ENCODE peak calls at places on chromosomes 1 and 21, in five cellular contexts. K, L, H, D and Y are unnamed samples.

GRCh38 chr1:34296059-34296458 is 119.4 kb downstream of the C1orf94 start:
- DNase-seq in K (no peak), L (no peak), D (no peak), H (no peak), Y (no peak)

GRCh38 chr1:18794066-18794465 is 65.4 kb downstream of the TAS1R2 start:
- DNase-seq in K (peak; percentile 79), D (no peak), H (no peak), L (no peak), Y (no peak)

GRCh38 chr1:15949453-15950245 is 26.3 kb downstream of the ZBTB17 start:
- DNase-seq in H (peak; percentile 99), K (peak; percentile 56), D (peak; percentile 83), L (peak; percentile 96), Y (peak; percentile 61)

GRCh38 chr21:34606621-34607020 is 8.3 kb downstream of the RCAN1 start:
- DNase-seq in K (no peak), H (no peak), D (no peak), L (no peak), Y (no peak)

GRCh38 chr1:43938892-43939587 is 5.4 kb downstream of the ARTN start:
- DNase-seq in D (peak; percentile 44), K (no peak), H (no peak), L (no peak), Y (no peak)

GRCh38 chr1:170533331-170533730 is 1.4 kb downstream of the GORAB start:
- DNase-seq in H (peak; percentile 45), K (no peak), D (no peak), L (no peak), Y (no peak)

GRCh38 chr1:117564227-117565082 is 41.4 kb upstream of the TENT5C start:
- DNase-seq in L (no peak), D (no peak), K (no peak), H (no peak), Y (no peak)

GRCh38 chr1:151002006-151002405 is 4.7 kb downstream of the MINDY1 start:
- DNase-seq in L (no peak), K (no peak), D (no peak), H (no peak), Y (no peak)

GRCh38 chr1:56477164-56478111 is 101.9 kb downstream of the PLPP3 start:
- DNase-seq in H (no peak), K (no peak), D (peak; percentile 80), L (no peak), Y (peak; percentile 52)

GRCh38 chr1:205274041-205274691 is 46.4 kb downstream of the TMCC2 start:
- DNase-seq in D (no peak), L (no peak), K (no peak), H (no peak), Y (no peak)

GRCh38 chr1:221868894-221869293 is 127.0 kb upstream of the DUSP10 start:
- DNase-seq in H (no peak), L (no peak), D (no peak), K (no peak), Y (no peak)

GRCh38 chr1:155324717-155325595 is 4.3 kb downstream of the RUSC1 start:
- DNase-seq in H (no peak), D (peak; percentile 46), K (peak; percentile 67), L (peak; percentile 79), Y (no peak)

GRCh38 chr1:46453449-46453848 is 36.2 kb upstream of the DMBX1 start:
- DNase-seq in K (no peak), H (no peak), L (no peak), D (no peak), Y (no peak)

GRCh38 chr1:203274603-203275381 is 30.5 kb upstream of the BTG2 start:
- DNase-seq in H (no peak), D (no peak), K (no peak), L (no peak), Y (peak; percentile 79)

GRCh38 chr1:153386500-153386901 is 4.4 kb downstream of the S100A8 start:
- DNase-seq in L (no peak), D (peak; percentile 55), K (no peak), H (peak; percentile 53), Y (no peak)

GRCh38 chr1:202135221-202135721 is 9.3 kb downstream of the ARL8A start:
- DNase-seq in D (peak; percentile 38), K (peak; percentile 82), H (peak; percentile 36), L (peak; percentile 90), Y (no peak)

GRCh38 chr1:154453577-154454352 is 48.3 kb upstream of the TDRD10 start:
- DNase-seq in H (peak; percentile 54), L (no peak), D (no peak), K (no peak), Y (no peak)

GRCh38 chr1:88697503-88697902 is 13.4 kb downstream of the PKN2 start:
- DNase-seq in L (no peak), K (no peak), D (no peak), H (no peak), Y (no peak)

GRCh38 chr1:56200446-56200845 is 378.9 kb downstream of the PLPP3 start:
- DNase-seq in H (no peak), D (no peak), K (peak; percentile 16), L (no peak), Y (no peak)

GRCh38 chr1:2373551-2374259 is 17.6 kb downstream of the MORN1 start:
- DNase-seq in H (no peak), D (no peak), K (no peak), L (no peak), Y (peak; percentile 30)

GRCh38 chr1:87129606-87130005 is 199.1 kb upstream of the LMO4 start:
- DNase-seq in D (peak; percentile 54), H (no peak), L (no peak), K (no peak), Y (no peak)

GRCh38 chr1:29811247-29811646 is 574.9 kb downstream of the PTPRU start:
- DNase-seq in H (no peak), L (no peak), K (peak; percentile 25), D (no peak), Y (no peak)

GRCh38 chr1:211643324-211644212 is 31.9 kb downstream of the NEK2 start:
- DNase-seq in L (peak; percentile 56), K (peak; percentile 72), D (no peak), H (no peak), Y (no peak)

GRCh38 chr1:95650631-95651030 is 416.6 kb downstream of the RWDD3 start:
- DNase-seq in K (no peak), L (no peak), D (no peak), H (no peak), Y (no peak)

GRCh38 chr1:168609133-168609715 is 32.8 kb downstream of the XCL1 start:
- DNase-seq in D (peak; percentile 34), H (no peak), K (peak; percentile 36), L (no peak), Y (peak; percentile 83)

GRCh38 chr1:186231861-186232436 is 143.1 kb downstream of the TPR start:
- DNase-seq in K (no peak), H (no peak), D (no peak), L (no peak), Y (no peak)

GRCh38 chr1:8598060-8598724 is 219.2 kb downstream of the RERE start:
- DNase-seq in K (peak; percentile 45), H (no peak), L (no peak), D (peak; percentile 24), Y (peak; percentile 56)

GRCh38 chr1:19858894-19859293 is 23.3 kb upstream of the OTUD3 start:
- DNase-seq in L (no peak), D (no peak), H (no peak), K (no peak), Y (no peak)

GRCh38 chr1:42137766-42138165 is 15.4 kb upstream of the GUCA2B start:
- DNase-seq in K (no peak), H (no peak), D (no peak), L (no peak), Y (no peak)

GRCh38 chr1:5424802-5425201 is 567.4 kb downstream of the NPHP4 start:
- DNase-seq in D (no peak), K (no peak), L (no peak), H (no peak), Y (no peak)

GRCh38 chr1:59057211-59057694 is 239.6 kb upstream of the FGGY start:
- DNase-seq in D (peak; percentile 84), L (no peak), H (peak; percentile 53), K (peak; percentile 30), Y (no peak)
- H3K27ac ChIP-seq in D (peak overlapping the region; percentile 80), L (no peak overlapping the region), H (no peak overlapping the region), K (no peak overlapping the region), Y (no peak overlapping the region)

GRCh38 chr21:45353200-45353599 is 51.8 kb upstream of the COL18A1 start:
- DNase-seq in D (no peak), L (no peak), H (no peak), K (no peak), Y (no peak)

GRCh38 chr21:45356653-45357435 is 48.1 kb upstream of the COL18A1 start:
- DNase-seq in L (no peak), K (no peak), H (no peak), D (no peak), Y (no peak)

GRCh38 chr21:45356251-45356650 is 48.7 kb upstream of the COL18A1 start:
- DNase-seq in H (no peak), D (no peak), L (peak; percentile 50), K (no peak), Y (no peak)

GRCh38 chr21:45355573-45355972 is 49.4 kb upstream of the COL18A1 start:
- DNase-seq in H (no peak), K (no peak), L (no peak), D (no peak), Y (no peak)

DNA sequence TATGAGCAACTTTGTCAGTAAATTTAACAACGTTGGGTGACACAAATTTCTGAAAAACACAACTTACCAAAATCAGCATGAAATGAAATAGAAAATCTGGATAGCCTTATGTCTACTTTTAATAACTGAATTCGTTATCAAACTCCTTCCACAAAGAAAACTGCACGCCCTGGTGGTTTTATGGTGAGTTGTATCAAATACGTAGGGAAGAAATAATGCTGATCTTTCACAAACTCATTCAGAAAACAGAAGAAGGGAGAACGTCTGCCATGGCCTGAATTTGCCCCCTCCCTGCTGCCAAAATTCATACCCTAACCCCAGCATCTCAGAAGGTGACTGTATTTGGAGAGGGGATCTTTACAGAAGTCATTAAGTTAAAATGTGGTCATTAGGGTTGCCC is 50.0 kb upstream of the COL18A1 start:
- DNase-seq in K (no peak), L (no peak), H (no peak), D (no peak), Y (no peak)
- TF ChIP-seq CTCF in K (no peak), L (no peak), H (no peak), D (no peak), Y (no peak)

DNA sequence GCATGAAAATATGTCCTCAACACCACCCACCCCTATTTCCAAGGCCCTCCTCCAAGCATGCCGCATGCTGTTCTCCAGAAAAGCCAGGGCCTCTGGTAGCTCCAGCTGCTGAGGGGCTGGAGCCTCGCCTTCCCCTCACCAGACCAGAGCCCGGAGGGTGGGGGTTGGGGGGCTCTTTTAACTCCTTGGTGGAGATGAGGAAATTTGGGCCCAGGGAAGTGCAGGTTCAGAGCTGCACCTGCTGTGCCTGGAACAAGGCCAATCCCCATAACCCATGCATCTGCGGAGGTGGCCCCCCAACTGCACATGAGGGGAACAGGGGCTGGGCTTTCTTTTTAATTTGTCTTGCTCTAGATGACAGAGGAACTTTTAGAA is 660 bp upstream of the SELENON start:
- DNase-seq in K (no peak), H (no peak), D (no peak), L (no peak), Y (no peak)
- H3K4me3 ChIP-seq in K (peak overlapping the region; percentile 20), H (no peak overlapping the region), D (peak overlapping the region; percentile 76), L (no peak overlapping the region), Y (peak overlapping the region; percentile 53)

GRCh38 chr21:42384999-42385398 is 10.9 kb downstream of the TMPRSS3 start:
- DNase-seq in D (no peak), H (no peak), L (no peak), K (no peak), Y (no peak)
- H3K27ac ChIP-seq in D (no peak overlapping the region), H (no peak overlapping the region), L (no peak overlapping the region), K (no peak overlapping the region), Y (no peak overlapping the region)